ENCODE peak calls at places on chromosomes 5 and 9, in four cellular contexts. Z is K562, L is HL-60, S is GM12878. R is an unnamed sample.

GRCh38 chr5:73496984-73497457 is 1.2 kb upstream of the BTF3 start:
- DNase-seq in Z (peak), L (no peak), S (no peak), R (no peak)

GRCh38 chr5:50702615-50703325 is 36.3 kb downstream of the PARP8 start:
- DNase-seq in Z (no peak), L (peak), S (no peak), R (no peak)

GRCh38 chr5:107779472-107779871 is 108.7 kb upstream of the EFNA5 start:
- DNase-seq in Z (no peak), L (no peak), S (no peak), R (no peak)

GRCh38 chr5:147407094-147407681 is 102.7 kb downstream of the DPYSL3 start:
- DNase-seq in Z (no peak), L (no peak), S (no peak), R (no peak)

GRCh38 chr5:58264276-58264675 is 195.6 kb downstream of the PLK2 start:
- DNase-seq in Z (no peak), L (no peak), S (no peak), R (no peak)

GRCh38 chr5:157821822-157822622 is 36.9 kb downstream of the CLINT1 start:
- DNase-seq in Z (no peak), L (no peak), S (no peak), R (no peak)

GRCh38 chr5:14630706-14631105 is 33.8 kb upstream of the OTULIN start:
- DNase-seq in Z (no peak), L (no peak), S (no peak), R (no peak)

GRCh38 chr5:87126869-87127268 is 140.8 kb upstream of the RASA1 start:
- DNase-seq in Z (no peak), L (no peak), S (no peak), R (no peak)

GRCh38 chr9:36218411-36218901 is 27.7 kb downstream of the CLTA start:
- DNase-seq in Z (peak), L (no peak), S (no peak), R (no peak)

GRCh38 chr9:76215066-76215465 is 179.2 kb downstream of the RFK start:
- DNase-seq in Z (no peak), L (no peak), S (no peak), R (no peak)

GRCh38 chr9:128051932-128052734 is 15.0 kb downstream of the NAIF1 start:
- DNase-seq in Z (no peak), L (no peak), S (no peak), R (no peak)

GRCh38 chr5:116754556-116754955 is 179.9 kb upstream of the SEMA6A start:
- DNase-seq in Z (no peak), L (no peak), S (no peak), R (no peak)

GRCh38 chr9:94081864-94082468 is 2.3 kb upstream of the PTPDC1 start:
- DNase-seq in Z (no peak), L (no peak), S (no peak), R (no peak)

GRCh38 chr5:123881791-123882244 is 369.8 kb downstream of the CSNK1G3 start:
- DNase-seq in Z (no peak), L (no peak), S (no peak), R (no peak)

GRCh38 chr5:176737746-176738699 is 72.3 kb upstream of the UNC5A start:
- DNase-seq in Z (no peak), L (no peak), S (no peak), R (no peak)

GRCh38 chr9:3931996-3932906 is 367.6 kb downstream of the GLIS3 start:
- DNase-seq in Z (no peak), L (no peak), S (no peak), R (no peak)
- TF ChIP-seq SPI1 in Z (no peak), L (no peak), S (no peak), R (no peak)

DNA sequence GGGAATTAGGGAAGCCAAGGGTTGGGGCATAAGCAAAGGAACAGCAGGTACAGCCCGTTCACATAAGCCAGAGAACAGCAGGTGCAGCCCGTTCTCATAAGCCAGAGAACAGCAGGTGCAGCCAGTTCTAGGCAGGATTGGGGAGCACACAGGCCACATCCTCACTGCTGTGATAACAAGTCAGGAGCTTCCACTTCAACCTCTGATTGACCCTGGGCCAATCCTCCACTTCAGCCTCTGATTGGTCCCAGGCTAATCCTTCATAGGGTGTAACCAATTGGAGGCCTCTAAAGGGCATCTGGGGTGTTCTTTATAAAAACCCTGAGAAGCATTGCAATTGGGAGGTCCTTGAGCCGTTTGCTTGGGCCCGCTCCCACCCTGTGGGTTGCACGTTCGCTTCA is 27.5 kb downstream of the CEL start:
- DNase-seq in Z (peak), L (no peak), S (no peak), R (no peak)
- TF ChIP-seq SPI1 in Z (no peak), L (no peak), S (no peak), R (no peak)

GRCh38 chr5:89998505-89998904 is 411.1 kb downstream of the CETN3 start:
- DNase-seq in Z (no peak), L (no peak), S (no peak), R (no peak)

GRCh38 chr5:89996892-89997291 is 412.7 kb downstream of the CETN3 start:
- DNase-seq in Z (no peak), L (no peak), S (no peak), R (no peak)

GRCh38 chr5:89991592-89991991 is 418.0 kb downstream of the CETN3 start:
- DNase-seq in Z (no peak), L (no peak), S (no peak), R (no peak)

GRCh38 chr5:89992201-89992600 is 417.4 kb downstream of the CETN3 start:
- DNase-seq in Z (no peak), L (no peak), S (no peak), R (no peak)

DNA sequence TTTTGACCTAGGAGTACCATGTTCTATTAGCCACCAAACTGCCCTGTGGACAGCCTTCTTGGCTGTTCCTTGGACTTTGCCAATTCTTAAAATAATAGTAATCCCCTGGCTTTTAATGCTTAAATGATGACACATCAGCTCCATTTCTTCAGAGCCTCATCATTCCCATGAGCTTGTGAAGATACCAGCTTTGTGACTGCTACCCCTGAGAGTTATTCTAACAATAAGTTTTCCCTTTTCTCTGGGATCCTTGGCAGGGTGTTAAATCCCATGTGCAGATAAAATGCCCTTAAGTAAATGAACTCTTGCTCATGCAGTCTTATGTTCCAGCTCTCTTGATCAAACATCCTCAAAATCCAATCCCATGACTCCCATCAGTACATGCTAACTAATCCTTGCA is 415.3 kb downstream of the CETN3 start:
- DNase-seq in Z (no peak), L (no peak), S (no peak), R (no peak)
- TF ChIP-seq SPI1 in Z (no peak), L (no peak), S (no peak), R (no peak)

GRCh38 chr9:28941856-28942255 is 1368.6 kb upstream of the C9orf72 start:
- DNase-seq in Z (no peak), L (no peak), S (no peak), R (no peak)
- TF ChIP-seq SPI1 in Z (no peak), L (no peak), S (no peak), R (no peak)

GRCh38 chr5:51960617-51961115 is 577.4 kb downstream of the ISL1 start:
- DNase-seq in Z (no peak), L (no peak), S (no peak), R (no peak)
- TF ChIP-seq SPI1 in Z (no peak), L (no peak), S (no peak), R (no peak)

GRCh38 chr5:169910393-169910792 is 69.9 kb downstream of the INSYN2B start:
- DNase-seq in Z (no peak), L (no peak), S (no peak), R (no peak)

GRCh38 chr5:169911448-169912212 is 68.7 kb downstream of the INSYN2B start:
- DNase-seq in Z (no peak), L (no peak), S (no peak), R (no peak)

GRCh38 chr5:169917425-169917824 is 62.9 kb downstream of the INSYN2B start:
- DNase-seq in Z (no peak), L (no peak), S (no peak), R (no peak)

GRCh38 chr5:169913479-169913878 is 66.8 kb downstream of the INSYN2B start:
- DNase-seq in Z (no peak), L (no peak), S (no peak), R (no peak)

GRCh38 chr5:169914766-169915165 is 65.5 kb downstream of the INSYN2B start:
- DNase-seq in Z (no peak), L (no peak), S (no peak), R (no peak)
- TF ChIP-seq SPI1 in Z (no peak), L (no peak), S (no peak), R (no peak)

DNA sequence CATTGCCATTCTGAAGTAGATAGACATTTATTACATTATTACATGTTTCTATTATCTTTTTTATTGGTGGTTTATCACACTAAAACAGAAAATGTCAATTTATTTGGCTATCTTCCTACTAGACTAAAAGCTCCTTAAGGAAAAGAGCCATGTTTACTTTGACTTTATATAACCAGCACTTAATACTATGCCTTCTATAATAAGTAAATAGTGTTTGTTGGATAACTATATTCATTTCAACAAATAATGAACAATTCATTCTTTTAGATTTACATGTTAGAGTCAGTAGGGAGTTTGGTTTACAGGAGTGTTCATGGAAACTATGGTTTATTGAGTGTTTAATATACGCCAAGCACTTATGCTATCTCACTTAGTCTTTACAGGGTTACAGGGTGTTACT is 7.2 kb downstream of the PPIP5K2 start:
- DNase-seq in Z (no peak), L (no peak), S (no peak), R (no peak)
- TF ChIP-seq SPI1 in Z (no peak), L (no peak), S (no peak), R (no peak)

GRCh38 chr5:72248352-72249032 is 71.5 kb downstream of the MRPS27 start:
- DNase-seq in Z (peak), L (no peak), S (no peak), R (no peak)

GRCh38 chr5:72246239-72246580 is 73.8 kb downstream of the MRPS27 start:
- DNase-seq in Z (peak), L (no peak), S (no peak), R (no peak)

GRCh38 chr5:72244862-72245371 is 75.1 kb downstream of the MRPS27 start:
- DNase-seq in Z (peak), L (no peak), S (no peak), R (no peak)

GRCh38 chr5:72245517-72246238 is 74.4 kb downstream of the MRPS27 start:
- DNase-seq in Z (no peak), L (no peak), S (no peak), R (no peak)

GRCh38 chr5:72246954-72247442 is 73.0 kb downstream of the MRPS27 start:
- DNase-seq in Z (no peak), L (no peak), S (no peak), R (no peak)
- TF ChIP-seq SPI1 in Z (no peak), L (no peak), S (peak), R (peak)